ENCODE peak calls at places on chromosome 1, in eight cellular contexts. H, N, I, B, O, V, G and Y are unnamed samples.

GRCh38 chr1:66214901-66215300 is 319.1 kb upstream of the SGIP1 start:
- DNase-seq in H (no peak), N (no peak), I (no peak), B (no peak), O (no peak), V (no peak), G (no peak), Y (no peak)

GRCh38 chr1:179296356-179296755 is 2.8 kb downstream of the SOAT1 start:
- DNase-seq in H (no peak), N (no peak), I (no peak), B (no peak), O (no peak), V (no peak), G (no peak), Y (no peak)

GRCh38 chr1:22920026-22920733 is 52.5 kb downstream of the LACTBL1 start:
- DNase-seq in H (no peak), N (no peak), I (no peak), B (no peak), O (no peak), V (no peak), G (no peak), Y (no peak)

GRCh38 chr1:66270122-66270812 is 263.7 kb upstream of the SGIP1 start:
- DNase-seq in H (no peak), N (no peak), I (no peak), B (no peak), O (no peak), V (no peak), G (peak; percentile 92), Y (no peak)

GRCh38 chr1:167720965-167721616 is 691 bp upstream of the MPZL1 start:
- DNase-seq in H (no peak), N (peak; percentile 68), I (peak; percentile 58), B (peak; percentile 72), O (peak; percentile 24), V (peak; percentile 10), G (peak; percentile 77), Y (no peak)

GRCh38 chr1:26468911-26469310 is 3.3 kb upstream of the HMGN2 start:
- DNase-seq in H (peak; percentile 70), N (no peak), I (peak; percentile 74), B (no peak), O (no peak), V (no peak), G (no peak), Y (no peak)

GRCh38 chr1:227357229-227358078 is 39.2 kb upstream of the CDC42BPA start:
- DNase-seq in H (no peak), N (peak; percentile 96), I (peak; percentile 69), B (peak; percentile 96), O (no peak), V (no peak), G (peak; percentile 89), Y (no peak)

GRCh38 chr1:94327001-94327685 is 89.8 kb upstream of the ARHGAP29 start:
- DNase-seq in H (no peak), N (peak; percentile 63), I (no peak), B (peak; percentile 93), O (no peak), V (peak; percentile 31), G (no peak), Y (no peak)

GRCh38 chr1:209455133-209455532 is 128.4 kb upstream of the CAMK1G start:
- DNase-seq in H (no peak), N (peak; percentile 36), I (no peak), B (no peak), O (no peak), V (no peak), G (no peak), Y (no peak)

GRCh38 chr1:47705517-47706130 is 267.8 kb downstream of the FOXD2 start:
- DNase-seq in H (no peak), N (no peak), I (no peak), B (no peak), O (no peak), V (no peak), G (peak; percentile 7), Y (no peak)

GRCh38 chr1:184298321-184299052 is 88.3 kb upstream of the C1orf21 start:
- DNase-seq in H (no peak), N (no peak), I (no peak), B (peak; percentile 17), O (no peak), V (no peak), G (no peak), Y (peak; percentile 38)
- TF ChIP-seq CTCF in H (no peak), N (no peak), I (no peak), B (no peak), O (no peak), V (no peak), G (no peak), Y (no peak)

GRCh38 chr1:205594846-205595245 is 37.0 kb downstream of the ELK4 start:
- DNase-seq in H (no peak), N (no peak), I (no peak), B (no peak), O (no peak), V (no peak), G (no peak), Y (no peak)
- TF ChIP-seq CTCF in H (no peak), N (no peak), I (no peak), B (no peak), O (no peak), V (no peak), G (no peak), Y (no peak)

GRCh38 chr1:115677172-115677542 is 35.4 kb downstream of the VANGL1 start:
- DNase-seq in H (no peak), N (peak; percentile 29), I (no peak), B (no peak), O (no peak), V (peak; percentile 4), G (no peak), Y (no peak)

GRCh38 chr1:115676498-115677171 is 34.9 kb downstream of the VANGL1 start:
- DNase-seq in H (no peak), N (peak; percentile 67), I (no peak), B (no peak), O (no peak), V (no peak), G (no peak), Y (no peak)

GRCh38 chr1:115678141-115678540 is 36.4 kb downstream of the VANGL1 start:
- DNase-seq in H (no peak), N (no peak), I (no peak), B (no peak), O (no peak), V (no peak), G (no peak), Y (no peak)

GRCh38 chr1:115679141-115679611 is 37.4 kb downstream of the VANGL1 start:
- DNase-seq in H (no peak), N (peak; percentile 85), I (peak; percentile 18), B (no peak), O (peak; percentile 16), V (no peak), G (peak; percentile 78), Y (no peak)

GRCh38 chr1:115677570-115677969 is 35.8 kb downstream of the VANGL1 start:
- DNase-seq in H (no peak), N (no peak), I (no peak), B (no peak), O (no peak), V (no peak), G (no peak), Y (no peak)
- TF ChIP-seq CTCF in H (no peak), N (no peak), I (no peak), B (no peak), O (no peak), V (no peak), G (no peak), Y (no peak)

DNA sequence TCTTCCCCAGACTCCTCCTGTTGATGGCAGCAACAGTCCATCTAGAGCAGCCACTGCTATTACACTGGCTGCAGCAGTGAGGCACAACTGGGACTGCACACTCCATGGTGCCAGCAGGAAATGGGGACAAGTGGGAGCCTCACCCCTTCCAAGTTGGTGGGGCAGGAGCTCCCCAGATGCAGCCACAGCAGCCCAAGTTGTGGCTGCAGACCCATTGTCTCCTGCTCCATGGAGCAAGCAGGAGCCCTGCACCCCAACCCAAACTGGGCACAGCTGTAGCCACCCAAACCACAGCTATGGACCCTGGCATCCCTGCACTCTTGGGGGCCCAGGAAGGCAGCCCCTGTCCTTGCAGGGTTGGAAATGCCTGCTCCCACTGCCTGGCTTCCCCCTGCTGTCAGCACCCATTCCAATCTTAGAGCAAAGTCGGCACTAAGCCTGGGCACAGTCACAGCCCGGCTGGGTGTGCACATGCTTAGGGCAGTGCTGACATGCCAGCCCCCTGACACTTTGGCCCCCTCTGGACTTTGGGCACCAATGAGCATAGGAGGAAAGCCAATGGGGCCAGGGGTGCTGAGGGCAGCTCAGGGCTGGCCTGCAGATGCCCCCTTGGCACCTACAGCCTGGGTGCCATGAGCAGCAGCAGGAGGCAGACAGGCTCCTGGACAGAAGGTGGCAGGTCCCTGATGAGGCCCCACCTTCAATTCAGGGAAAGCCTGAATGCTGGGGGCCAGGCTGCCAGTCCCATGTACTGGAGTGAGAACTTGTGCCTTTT is 44.0 kb downstream of the MATN1 start:
- DNase-seq in H (no peak), N (no peak), I (no peak), B (no peak), O (no peak), V (no peak), G (no peak), Y (peak; percentile 27)
- TF ChIP-seq CTCF in H (no peak), N (no peak), I (no peak), B (no peak), O (no peak), V (no peak), G (no peak), Y (no peak)

GRCh38 chr1:31691951-31692350 is 11.9 kb downstream of the COL16A1 start:
- DNase-seq in H (no peak), N (no peak), I (no peak), B (no peak), O (no peak), V (no peak), G (no peak), Y (no peak)
- TF ChIP-seq CTCF in H (no peak), N (no peak), I (no peak), B (no peak), O (no peak), V (no peak), G (no peak), Y (no peak)

GRCh38 chr1:158798531-158798930 is 17.5 kb upstream of the OR6N2 start:
- DNase-seq in H (no peak), N (peak; percentile 7), I (no peak), B (no peak), O (no peak), V (no peak), G (no peak), Y (no peak)

GRCh38 chr1:158794247-158794646 is 13.2 kb upstream of the OR6N2 start:
- DNase-seq in H (no peak), N (no peak), I (no peak), B (no peak), O (no peak), V (no peak), G (no peak), Y (no peak)

GRCh38 chr1:158793604-158794003 is 12.6 kb upstream of the OR6N2 start:
- DNase-seq in H (no peak), N (no peak), I (no peak), B (peak; percentile 2), O (no peak), V (no peak), G (no peak), Y (no peak)
- TF ChIP-seq CTCF in H (no peak), N (no peak), I (no peak), B (no peak), O (no peak), V (peak; percentile 46), G (no peak), Y (no peak)